ENCODE peak calls at places on chromosomes 16 and 17, in seven cellular contexts. One of them, this sample, is unnamed.

GRCh38 chr17:77961741-77962140 is 3.2 kb downstream of the TNRC6C start:
- DNase-seq in NCI-H1436: no peak
- DNase-seq in hypothalamus: no peak
- DNase-seq in AG10803: no peak
- DNase-seq in stimulated activated naive CD4-positive, alpha-beta T cell: no peak
- DNase-seq in GM23248: no peak
- DNase-seq in stimulated activated CD4-positive, alpha-beta T cell treated with anti-CD3 and anti-CD28 coated beads, Interleukin-1b, Interleukin-23, amount 100 ng/mL, for 1 hour: no peak
- DNase-seq in this sample: no peak

GRCh38 chr17:45381001-45381400 is 51.7 kb downstream of the ARHGAP27 start:
- DNase-seq in NCI-H1436: no peak
- DNase-seq in hypothalamus: no peak
- DNase-seq in AG10803: no peak
- DNase-seq in stimulated activated naive CD4-positive, alpha-beta T cell: no peak
- DNase-seq in GM23248: no peak
- DNase-seq in stimulated activated CD4-positive, alpha-beta T cell treated with anti-CD3 and anti-CD28 coated beads, Interleukin-1b, Interleukin-23, amount 100 ng/mL, for 1 hour: no peak
- DNase-seq in this sample: no peak

GRCh38 chr16:61820398-61820797 is 215.8 kb downstream of the CDH8 start:
- DNase-seq in NCI-H1436: no peak
- DNase-seq in hypothalamus: no peak
- DNase-seq in AG10803: no peak
- DNase-seq in stimulated activated naive CD4-positive, alpha-beta T cell: no peak
- DNase-seq in GM23248: no peak
- DNase-seq in stimulated activated CD4-positive, alpha-beta T cell treated with anti-CD3 and anti-CD28 coated beads, Interleukin-1b, Interleukin-23, amount 100 ng/mL, for 1 hour: no peak
- DNase-seq in this sample: no peak

GRCh38 chr17:67528751-67529436 is 151.8 kb downstream of the PITPNC1 start:
- DNase-seq in NCI-H1436: peak; percentile 49
- DNase-seq in hypothalamus: no peak
- DNase-seq in AG10803: peak; percentile 86
- DNase-seq in stimulated activated naive CD4-positive, alpha-beta T cell: no peak
- DNase-seq in GM23248: peak; percentile 99
- DNase-seq in stimulated activated CD4-positive, alpha-beta T cell treated with anti-CD3 and anti-CD28 coated beads, Interleukin-1b, Interleukin-23, amount 100 ng/mL, for 1 hour: no peak
- DNase-seq in this sample: no peak

GRCh38 chr17:8105957-8106398 is 12.3 kb downstream of the ALOXE3 start:
- DNase-seq in NCI-H1436: no peak
- DNase-seq in hypothalamus: no peak
- DNase-seq in AG10803: peak; percentile 27
- DNase-seq in stimulated activated naive CD4-positive, alpha-beta T cell: no peak
- DNase-seq in GM23248: peak; percentile 72
- DNase-seq in stimulated activated CD4-positive, alpha-beta T cell treated with anti-CD3 and anti-CD28 coated beads, Interleukin-1b, Interleukin-23, amount 100 ng/mL, for 1 hour: no peak
- DNase-seq in this sample: no peak

GRCh38 chr17:2438823-2439222 is 38.0 kb upstream of the MNT start:
- DNase-seq in NCI-H1436: no peak
- DNase-seq in hypothalamus: no peak
- DNase-seq in AG10803: peak; percentile 12
- DNase-seq in stimulated activated naive CD4-positive, alpha-beta T cell: no peak
- DNase-seq in GM23248: peak; percentile 50
- DNase-seq in stimulated activated CD4-positive, alpha-beta T cell treated with anti-CD3 and anti-CD28 coated beads, Interleukin-1b, Interleukin-23, amount 100 ng/mL, for 1 hour: no peak
- DNase-seq in this sample: no peak

GRCh38 chr17:48985436-48986245 is 11.5 kb upstream of the IGF2BP1 start:
- DNase-seq in NCI-H1436: no peak
- DNase-seq in hypothalamus: no peak
- DNase-seq in AG10803: no peak
- DNase-seq in stimulated activated naive CD4-positive, alpha-beta T cell: no peak
- DNase-seq in GM23248: no peak
- DNase-seq in stimulated activated CD4-positive, alpha-beta T cell treated with anti-CD3 and anti-CD28 coated beads, Interleukin-1b, Interleukin-23, amount 100 ng/mL, for 1 hour: no peak
- DNase-seq in this sample: no peak

GRCh38 chr17:37742762-37743611 is 1.9 kb downstream of the HNF1B start:
- DNase-seq in NCI-H1436: no peak
- DNase-seq in hypothalamus: no peak
- DNase-seq in AG10803: no peak
- DNase-seq in stimulated activated naive CD4-positive, alpha-beta T cell: no peak
- DNase-seq in GM23248: peak; percentile 29
- DNase-seq in stimulated activated CD4-positive, alpha-beta T cell treated with anti-CD3 and anti-CD28 coated beads, Interleukin-1b, Interleukin-23, amount 100 ng/mL, for 1 hour: no peak
- DNase-seq in this sample: no peak

GRCh38 chr16:69182730-69183416 is 4.1 kb upstream of the SNTB2 start:
- DNase-seq in NCI-H1436: peak; percentile 13
- DNase-seq in hypothalamus: no peak
- DNase-seq in AG10803: no peak
- DNase-seq in stimulated activated naive CD4-positive, alpha-beta T cell: no peak
- DNase-seq in GM23248: no peak
- DNase-seq in stimulated activated CD4-positive, alpha-beta T cell treated with anti-CD3 and anti-CD28 coated beads, Interleukin-1b, Interleukin-23, amount 100 ng/mL, for 1 hour: no peak
- DNase-seq in this sample: no peak

GRCh38 chr17:39852239-39852638 is 11.9 kb downstream of the IKZF3 start:
- DNase-seq in NCI-H1436: no peak
- DNase-seq in hypothalamus: no peak
- DNase-seq in AG10803: no peak
- DNase-seq in stimulated activated naive CD4-positive, alpha-beta T cell: no peak
- DNase-seq in GM23248: no peak
- DNase-seq in stimulated activated CD4-positive, alpha-beta T cell treated with anti-CD3 and anti-CD28 coated beads, Interleukin-1b, Interleukin-23, amount 100 ng/mL, for 1 hour: no peak
- DNase-seq in this sample: no peak

GRCh38 chr17:12627177-12627629 is 38.5 kb upstream of the MYOCD start:
- DNase-seq in NCI-H1436: no peak
- DNase-seq in hypothalamus: no peak
- DNase-seq in AG10803: peak; percentile 81
- DNase-seq in stimulated activated naive CD4-positive, alpha-beta T cell: no peak
- DNase-seq in GM23248: peak; percentile 77
- DNase-seq in stimulated activated CD4-positive, alpha-beta T cell treated with anti-CD3 and anti-CD28 coated beads, Interleukin-1b, Interleukin-23, amount 100 ng/mL, for 1 hour: no peak
- DNase-seq in this sample: no peak

GRCh38 chr17:76273435-76273921 is 8.3 kb downstream of the UBALD2 start:
- DNase-seq in NCI-H1436: no peak
- DNase-seq in hypothalamus: no peak
- DNase-seq in AG10803: no peak
- DNase-seq in stimulated activated naive CD4-positive, alpha-beta T cell: no peak
- DNase-seq in GM23248: no peak
- DNase-seq in stimulated activated CD4-positive, alpha-beta T cell treated with anti-CD3 and anti-CD28 coated beads, Interleukin-1b, Interleukin-23, amount 100 ng/mL, for 1 hour: no peak
- DNase-seq in this sample: no peak

GRCh38 chr16:3149193-3149530 is 14.3 kb downstream of the ZNF213 start:
- DNase-seq in NCI-H1436: no peak
- DNase-seq in hypothalamus: no peak
- DNase-seq in AG10803: no peak
- DNase-seq in stimulated activated naive CD4-positive, alpha-beta T cell: no peak
- DNase-seq in GM23248: no peak
- DNase-seq in stimulated activated CD4-positive, alpha-beta T cell treated with anti-CD3 and anti-CD28 coated beads, Interleukin-1b, Interleukin-23, amount 100 ng/mL, for 1 hour: no peak
- DNase-seq in this sample: no peak

GRCh38 chr16:78274771-78275170 is 175.3 kb downstream of the WWOX start:
- DNase-seq in NCI-H1436: no peak
- DNase-seq in hypothalamus: no peak
- DNase-seq in AG10803: no peak
- DNase-seq in stimulated activated naive CD4-positive, alpha-beta T cell: no peak
- DNase-seq in GM23248: no peak
- DNase-seq in stimulated activated CD4-positive, alpha-beta T cell treated with anti-CD3 and anti-CD28 coated beads, Interleukin-1b, Interleukin-23, amount 100 ng/mL, for 1 hour: no peak
- DNase-seq in this sample: no peak

GRCh38 chr16:49594706-49595534 is 221.3 kb downstream of the C16orf78 start:
- DNase-seq in NCI-H1436: no peak
- DNase-seq in hypothalamus: no peak
- DNase-seq in AG10803: no peak
- DNase-seq in stimulated activated naive CD4-positive, alpha-beta T cell: no peak
- DNase-seq in GM23248: no peak
- DNase-seq in stimulated activated CD4-positive, alpha-beta T cell treated with anti-CD3 and anti-CD28 coated beads, Interleukin-1b, Interleukin-23, amount 100 ng/mL, for 1 hour: no peak
- DNase-seq in this sample: no peak

GRCh38 chr17:41635121-41636097 is 11.0 kb upstream of the KRT17 start:
- DNase-seq in NCI-H1436: no peak
- DNase-seq in hypothalamus: no peak
- DNase-seq in AG10803: no peak
- DNase-seq in stimulated activated naive CD4-positive, alpha-beta T cell: no peak
- DNase-seq in GM23248: peak; percentile 26
- DNase-seq in stimulated activated CD4-positive, alpha-beta T cell treated with anti-CD3 and anti-CD28 coated beads, Interleukin-1b, Interleukin-23, amount 100 ng/mL, for 1 hour: no peak
- DNase-seq in this sample: no peak

GRCh38 chr16:64893386-64893785 is 228.5 kb downstream of the CDH11 start:
- DNase-seq in NCI-H1436: no peak
- DNase-seq in hypothalamus: no peak
- DNase-seq in AG10803: peak; percentile 69
- DNase-seq in stimulated activated naive CD4-positive, alpha-beta T cell: no peak
- DNase-seq in GM23248: peak; percentile 64
- DNase-seq in stimulated activated CD4-positive, alpha-beta T cell treated with anti-CD3 and anti-CD28 coated beads, Interleukin-1b, Interleukin-23, amount 100 ng/mL, for 1 hour: no peak
- DNase-seq in this sample: no peak

GRCh38 chr17:72562628-72563188 is 441.9 kb downstream of the SOX9 start:
- DNase-seq in NCI-H1436: no peak
- DNase-seq in hypothalamus: no peak
- DNase-seq in AG10803: no peak
- DNase-seq in stimulated activated naive CD4-positive, alpha-beta T cell: no peak
- DNase-seq in GM23248: no peak
- DNase-seq in stimulated activated CD4-positive, alpha-beta T cell treated with anti-CD3 and anti-CD28 coated beads, Interleukin-1b, Interleukin-23, amount 100 ng/mL, for 1 hour: no peak
- DNase-seq in this sample: no peak

GRCh38 chr17:39920218-39921210 is 2.1 kb upstream of the GSDMB start:
- DNase-seq in NCI-H1436: no peak
- DNase-seq in hypothalamus: no peak
- DNase-seq in AG10803: no peak
- DNase-seq in stimulated activated naive CD4-positive, alpha-beta T cell: peak; percentile 23
- DNase-seq in GM23248: no peak
- DNase-seq in stimulated activated CD4-positive, alpha-beta T cell treated with anti-CD3 and anti-CD28 coated beads, Interleukin-1b, Interleukin-23, amount 100 ng/mL, for 1 hour: no peak
- DNase-seq in this sample: no peak

GRCh38 chr17:44909681-44910144 is 5.6 kb downstream of the GFAP start:
- DNase-seq in NCI-H1436: no peak
- DNase-seq in hypothalamus: no peak
- DNase-seq in AG10803: peak; percentile 69
- DNase-seq in stimulated activated naive CD4-positive, alpha-beta T cell: no peak
- DNase-seq in GM23248: peak; percentile 74
- DNase-seq in stimulated activated CD4-positive, alpha-beta T cell treated with anti-CD3 and anti-CD28 coated beads, Interleukin-1b, Interleukin-23, amount 100 ng/mL, for 1 hour: no peak
- DNase-seq in this sample: no peak

GRCh38 chr16:88995746-88996535 is 18.9 kb upstream of the CBFA2T3 start:
- DNase-seq in NCI-H1436: no peak
- DNase-seq in hypothalamus: no peak
- DNase-seq in AG10803: no peak
- DNase-seq in stimulated activated naive CD4-positive, alpha-beta T cell: no peak
- DNase-seq in GM23248: no peak
- DNase-seq in stimulated activated CD4-positive, alpha-beta T cell treated with anti-CD3 and anti-CD28 coated beads, Interleukin-1b, Interleukin-23, amount 100 ng/mL, for 1 hour: no peak
- DNase-seq in this sample: no peak

GRCh38 chr17:31780436-31780835 is 78.6 kb downstream of the COPRS start:
- DNase-seq in NCI-H1436: no peak
- DNase-seq in hypothalamus: no peak
- DNase-seq in AG10803: peak; percentile 24
- DNase-seq in stimulated activated naive CD4-positive, alpha-beta T cell: no peak
- DNase-seq in GM23248: peak; percentile 32
- DNase-seq in stimulated activated CD4-positive, alpha-beta T cell treated with anti-CD3 and anti-CD28 coated beads, Interleukin-1b, Interleukin-23, amount 100 ng/mL, for 1 hour: no peak
- DNase-seq in this sample: no peak

GRCh38 chr17:40452921-40453378 is 9.7 kb downstream of the IGFBP4 start:
- DNase-seq in NCI-H1436: no peak
- DNase-seq in hypothalamus: no peak
- DNase-seq in AG10803: no peak
- DNase-seq in stimulated activated naive CD4-positive, alpha-beta T cell: no peak
- DNase-seq in GM23248: peak; percentile 70
- DNase-seq in stimulated activated CD4-positive, alpha-beta T cell treated with anti-CD3 and anti-CD28 coated beads, Interleukin-1b, Interleukin-23, amount 100 ng/mL, for 1 hour: no peak
- DNase-seq in this sample: no peak

GRCh38 chr17:44137891-44138709 is 3.6 kb upstream of the HROB start:
- DNase-seq in NCI-H1436: peak; percentile 91
- DNase-seq in hypothalamus: no peak
- DNase-seq in AG10803: peak; percentile 99
- DNase-seq in stimulated activated naive CD4-positive, alpha-beta T cell: no peak
- DNase-seq in GM23248: peak; percentile 100
- DNase-seq in stimulated activated CD4-positive, alpha-beta T cell treated with anti-CD3 and anti-CD28 coated beads, Interleukin-1b, Interleukin-23, amount 100 ng/mL, for 1 hour: peak; percentile 45
- DNase-seq in this sample: peak; percentile 77